ENCODE peak calls at places on chromosomes 3 and 15, in nine cellular contexts. One of them, this sample, is unnamed.

GRCh38 chr3:51671090-51672082 is at the start of gene TEX264:
- DNase-seq in Peyer's patch: peak
- DNase-seq in CD8-positive, alpha-beta memory T cell: peak
- DNase-seq in A673: peak
- DNase-seq in hepatocyte: peak
- DNase-seq in transverse colon: peak
- DNase-seq in MG63: peak
- DNase-seq in tibial nerve: peak
- DNase-seq in A549: peak
- DNase-seq in this sample: peak

GRCh38 chr15:82134426-82134825 is 88.6 kb upstream of the MEX3B start:
- DNase-seq in Peyer's patch: no peak
- DNase-seq in CD8-positive, alpha-beta memory T cell: no peak
- DNase-seq in A673: no peak
- DNase-seq in hepatocyte: no peak
- DNase-seq in transverse colon: no peak
- DNase-seq in MG63: no peak
- DNase-seq in tibial nerve: no peak
- DNase-seq in A549: no peak
- DNase-seq in this sample: no peak

GRCh38 chr3:49535971-49536874 is 18.1 kb upstream of the BSN start:
- DNase-seq in Peyer's patch: no peak
- DNase-seq in CD8-positive, alpha-beta memory T cell: no peak
- DNase-seq in A673: no peak
- DNase-seq in hepatocyte: no peak
- DNase-seq in transverse colon: no peak
- DNase-seq in MG63: no peak
- DNase-seq in tibial nerve: no peak
- DNase-seq in A549: no peak
- DNase-seq in this sample: no peak

GRCh38 chr15:95377251-95377852 is 953.1 kb upstream of the NR2F2 start:
- DNase-seq in Peyer's patch: no peak
- DNase-seq in CD8-positive, alpha-beta memory T cell: no peak
- DNase-seq in A673: no peak
- DNase-seq in hepatocyte: no peak
- DNase-seq in transverse colon: no peak
- DNase-seq in MG63: no peak
- DNase-seq in tibial nerve: no peak
- DNase-seq in A549: no peak
- DNase-seq in this sample: no peak

GRCh38 chr3:120555661-120556509 is 40.3 kb upstream of the NDUFB4 start:
- DNase-seq in Peyer's patch: peak
- DNase-seq in CD8-positive, alpha-beta memory T cell: no peak
- DNase-seq in A673: no peak
- DNase-seq in hepatocyte: no peak
- DNase-seq in transverse colon: peak
- DNase-seq in MG63: no peak
- DNase-seq in tibial nerve: no peak
- DNase-seq in A549: no peak
- DNase-seq in this sample: no peak

GRCh38 chr3:152595975-152596832 is 238.7 kb upstream of the P2RY1 start:
- DNase-seq in Peyer's patch: peak
- DNase-seq in CD8-positive, alpha-beta memory T cell: peak
- DNase-seq in A673: peak
- DNase-seq in hepatocyte: peak
- DNase-seq in transverse colon: peak
- DNase-seq in MG63: peak
- DNase-seq in tibial nerve: no peak
- DNase-seq in A549: no peak
- DNase-seq in this sample: no peak

GRCh38 chr15:79886119-79886518 is 10.7 kb downstream of the MTHFS start:
- DNase-seq in Peyer's patch: no peak
- DNase-seq in CD8-positive, alpha-beta memory T cell: no peak
- DNase-seq in A673: no peak
- DNase-seq in hepatocyte: peak
- DNase-seq in transverse colon: no peak
- DNase-seq in MG63: no peak
- DNase-seq in tibial nerve: no peak
- DNase-seq in A549: no peak
- DNase-seq in this sample: no peak

GRCh38 chr3:66497982-66498671 is 2.7 kb downstream of the LRIG1 start:
- DNase-seq in Peyer's patch: no peak
- DNase-seq in CD8-positive, alpha-beta memory T cell: no peak
- DNase-seq in A673: no peak
- DNase-seq in hepatocyte: no peak
- DNase-seq in transverse colon: no peak
- DNase-seq in MG63: no peak
- DNase-seq in tibial nerve: no peak
- DNase-seq in A549: no peak
- DNase-seq in this sample: no peak

GRCh38 chr15:29291067-29291466 is 21.4 kb upstream of the NSMCE3 start:
- DNase-seq in Peyer's patch: no peak
- DNase-seq in CD8-positive, alpha-beta memory T cell: no peak
- DNase-seq in A673: no peak
- DNase-seq in hepatocyte: no peak
- DNase-seq in transverse colon: no peak
- DNase-seq in MG63: no peak
- DNase-seq in tibial nerve: no peak
- DNase-seq in A549: no peak
- DNase-seq in this sample: no peak

GRCh38 chr3:186247821-186248814 is 113.9 kb downstream of the DGKG start:
- DNase-seq in Peyer's patch: no peak
- DNase-seq in CD8-positive, alpha-beta memory T cell: no peak
- DNase-seq in A673: peak
- DNase-seq in hepatocyte: no peak
- DNase-seq in transverse colon: no peak
- DNase-seq in MG63: peak
- DNase-seq in tibial nerve: no peak
- DNase-seq in A549: no peak
- DNase-seq in this sample: no peak

GRCh38 chr3:85482193-85482450 is 523.3 kb downstream of the CADM2 start:
- DNase-seq in Peyer's patch: no peak
- DNase-seq in CD8-positive, alpha-beta memory T cell: no peak
- DNase-seq in A673: no peak
- DNase-seq in hepatocyte: no peak
- DNase-seq in transverse colon: no peak
- DNase-seq in MG63: no peak
- DNase-seq in tibial nerve: no peak
- DNase-seq in A549: no peak
- DNase-seq in this sample: no peak

GRCh38 chr3:52005571-52005986 is 9.9 kb upstream of the RPL29 start:
- DNase-seq in Peyer's patch: no peak
- DNase-seq in CD8-positive, alpha-beta memory T cell: no peak
- DNase-seq in A673: peak
- DNase-seq in hepatocyte: peak
- DNase-seq in transverse colon: no peak
- DNase-seq in MG63: no peak
- DNase-seq in tibial nerve: no peak
- DNase-seq in A549: no peak
- DNase-seq in this sample: no peak

GRCh38 chr3:151135548-151136337 is 50.3 kb downstream of the MED12L start:
- DNase-seq in Peyer's patch: no peak
- DNase-seq in CD8-positive, alpha-beta memory T cell: peak
- DNase-seq in A673: no peak
- DNase-seq in hepatocyte: no peak
- DNase-seq in transverse colon: no peak
- DNase-seq in MG63: no peak
- DNase-seq in tibial nerve: no peak
- DNase-seq in A549: no peak
- DNase-seq in this sample: no peak

GRCh38 chr15:69504352-69505040 is 51.9 kb downstream of the RPLP1 start:
- DNase-seq in Peyer's patch: no peak
- DNase-seq in CD8-positive, alpha-beta memory T cell: no peak
- DNase-seq in A673: no peak
- DNase-seq in hepatocyte: no peak
- DNase-seq in transverse colon: no peak
- DNase-seq in MG63: no peak
- DNase-seq in tibial nerve: no peak
- DNase-seq in A549: no peak
- DNase-seq in this sample: no peak

GRCh38 chr3:174533286-174533685 is 325.8 kb upstream of the NAALADL2 start:
- DNase-seq in Peyer's patch: no peak
- DNase-seq in CD8-positive, alpha-beta memory T cell: no peak
- DNase-seq in A673: no peak
- DNase-seq in hepatocyte: no peak
- DNase-seq in transverse colon: no peak
- DNase-seq in MG63: no peak
- DNase-seq in tibial nerve: no peak
- DNase-seq in A549: no peak
- DNase-seq in this sample: no peak

GRCh38 chr3:46098319-46098761 is 71.1 kb upstream of the XCR1 start:
- DNase-seq in Peyer's patch: peak
- DNase-seq in CD8-positive, alpha-beta memory T cell: peak
- DNase-seq in A673: no peak
- DNase-seq in hepatocyte: no peak
- DNase-seq in transverse colon: peak
- DNase-seq in MG63: no peak
- DNase-seq in tibial nerve: no peak
- DNase-seq in A549: no peak
- DNase-seq in this sample: no peak

GRCh38 chr3:108221403-108221802 is 821 bp downstream of the IFT57 start:
- DNase-seq in Peyer's patch: no peak
- DNase-seq in CD8-positive, alpha-beta memory T cell: no peak
- DNase-seq in A673: peak
- DNase-seq in hepatocyte: no peak
- DNase-seq in transverse colon: no peak
- DNase-seq in MG63: no peak
- DNase-seq in tibial nerve: no peak
- DNase-seq in A549: no peak
- DNase-seq in this sample: no peak

GRCh38 chr3:126488886-126489569 is 13.3 kb upstream of the ZXDC start:
- DNase-seq in Peyer's patch: no peak
- DNase-seq in CD8-positive, alpha-beta memory T cell: no peak
- DNase-seq in A673: no peak
- DNase-seq in hepatocyte: no peak
- DNase-seq in transverse colon: no peak
- DNase-seq in MG63: no peak
- DNase-seq in tibial nerve: no peak
- DNase-seq in A549: no peak
- DNase-seq in this sample: no peak

GRCh38 chr3:167066977-167067843 is 312.9 kb downstream of the ZBBX start:
- DNase-seq in Peyer's patch: no peak
- DNase-seq in CD8-positive, alpha-beta memory T cell: no peak
- DNase-seq in A673: no peak
- DNase-seq in hepatocyte: peak
- DNase-seq in transverse colon: no peak
- DNase-seq in MG63: no peak
- DNase-seq in tibial nerve: no peak
- DNase-seq in A549: no peak
- DNase-seq in this sample: no peak

GRCh38 chr15:78453447-78453846 is 15.4 kb downstream of the IREB2 start:
- DNase-seq in Peyer's patch: no peak
- DNase-seq in CD8-positive, alpha-beta memory T cell: no peak
- DNase-seq in A673: no peak
- DNase-seq in hepatocyte: no peak
- DNase-seq in transverse colon: no peak
- DNase-seq in MG63: no peak
- DNase-seq in tibial nerve: no peak
- DNase-seq in A549: no peak
- DNase-seq in this sample: no peak

GRCh38 chr3:79405183-79405582 is 362.6 kb downstream of the ROBO1 start:
- DNase-seq in Peyer's patch: no peak
- DNase-seq in CD8-positive, alpha-beta memory T cell: no peak
- DNase-seq in A673: no peak
- DNase-seq in hepatocyte: peak
- DNase-seq in transverse colon: no peak
- DNase-seq in MG63: no peak
- DNase-seq in tibial nerve: no peak
- DNase-seq in A549: no peak
- DNase-seq in this sample: no peak

GRCh38 chr3:62159056-62159455 is 214.3 kb downstream of the FEZF2 start:
- DNase-seq in Peyer's patch: no peak
- DNase-seq in CD8-positive, alpha-beta memory T cell: no peak
- DNase-seq in A673: no peak
- DNase-seq in hepatocyte: no peak
- DNase-seq in transverse colon: no peak
- DNase-seq in MG63: no peak
- DNase-seq in tibial nerve: no peak
- DNase-seq in A549: no peak
- DNase-seq in this sample: no peak

GRCh38 chr3:127914584-127914983 is 448 bp upstream of the KBTBD12 start:
- DNase-seq in Peyer's patch: no peak
- DNase-seq in CD8-positive, alpha-beta memory T cell: no peak
- DNase-seq in A673: no peak
- DNase-seq in hepatocyte: no peak
- DNase-seq in transverse colon: no peak
- DNase-seq in MG63: no peak
- DNase-seq in tibial nerve: no peak
- DNase-seq in A549: no peak
- DNase-seq in this sample: no peak
- H3K4me3 ChIP-seq in Peyer's patch: peak
- H3K4me3 ChIP-seq in CD8-positive, alpha-beta memory T cell: no peak
- H3K4me3 ChIP-seq in A673: no peak
- H3K4me3 ChIP-seq in hepatocyte: no peak
- H3K4me3 ChIP-seq in transverse colon: peak
- H3K4me3 ChIP-seq in MG63: peak
- H3K4me3 ChIP-seq in tibial nerve: peak
- H3K4me3 ChIP-seq in A549: no peak
- H3K4me3 ChIP-seq in this sample: peak

GRCh38 chr3:181695661-181696491 is 15.8 kb upstream of the SOX2 start:
- DNase-seq in Peyer's patch: no peak
- DNase-seq in CD8-positive, alpha-beta memory T cell: no peak
- DNase-seq in A673: no peak
- DNase-seq in hepatocyte: peak
- DNase-seq in transverse colon: no peak
- DNase-seq in MG63: no peak
- DNase-seq in tibial nerve: no peak
- DNase-seq in A549: no peak
- DNase-seq in this sample: no peak
- H3K4me3 ChIP-seq in Peyer's patch: peak
- H3K4me3 ChIP-seq in CD8-positive, alpha-beta memory T cell: no peak
- H3K4me3 ChIP-seq in A673: peak
- H3K4me3 ChIP-seq in hepatocyte: peak
- H3K4me3 ChIP-seq in transverse colon: no peak
- H3K4me3 ChIP-seq in MG63: peak
- H3K4me3 ChIP-seq in tibial nerve: peak
- H3K4me3 ChIP-seq in A549: no peak
- H3K4me3 ChIP-seq in this sample: no peak

GRCh38 chr3:81732642-81733041 is 28.8 kb downstream of the GBE1 start:
- DNase-seq in Peyer's patch: no peak
- DNase-seq in CD8-positive, alpha-beta memory T cell: no peak
- DNase-seq in A673: no peak
- DNase-seq in hepatocyte: no peak
- DNase-seq in transverse colon: no peak
- DNase-seq in MG63: no peak
- DNase-seq in tibial nerve: no peak
- DNase-seq in A549: no peak
- DNase-seq in this sample: no peak
- H3K4me3 ChIP-seq in Peyer's patch: no peak
- H3K4me3 ChIP-seq in CD8-positive, alpha-beta memory T cell: no peak
- H3K4me3 ChIP-seq in A673: no peak
- H3K4me3 ChIP-seq in hepatocyte: no peak
- H3K4me3 ChIP-seq in transverse colon: no peak
- H3K4me3 ChIP-seq in MG63: no peak
- H3K4me3 ChIP-seq in tibial nerve: no peak
- H3K4me3 ChIP-seq in A549: no peak
- H3K4me3 ChIP-seq in this sample: no peak

DNA sequence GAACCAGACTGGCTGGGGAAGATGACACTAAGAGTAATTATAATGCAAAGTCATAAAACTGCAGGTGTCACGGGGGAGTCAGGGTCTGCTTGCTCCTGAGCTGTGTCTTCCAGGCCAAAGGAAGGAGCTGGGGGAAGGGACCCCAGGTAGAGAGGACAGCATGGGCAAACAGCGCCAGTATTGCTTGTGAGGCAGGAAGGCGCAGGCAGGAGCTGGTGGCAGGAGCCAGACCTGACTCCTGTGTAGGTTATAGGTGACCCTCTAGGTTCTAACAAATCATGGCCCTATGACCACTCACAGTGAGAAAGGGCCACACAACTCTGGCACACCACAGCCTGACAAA is 1.9 kb downstream of the CISH start:
- DNase-seq in Peyer's patch: no peak
- DNase-seq in CD8-positive, alpha-beta memory T cell: no peak
- DNase-seq in A673: no peak
- DNase-seq in hepatocyte: no peak
- DNase-seq in transverse colon: no peak
- DNase-seq in MG63: no peak
- DNase-seq in tibial nerve: no peak
- DNase-seq in A549: no peak
- DNase-seq in this sample: no peak
- H3K4me3 ChIP-seq in Peyer's patch: peak
- H3K4me3 ChIP-seq in CD8-positive, alpha-beta memory T cell: peak
- H3K4me3 ChIP-seq in A673: no peak
- H3K4me3 ChIP-seq in hepatocyte: no peak
- H3K4me3 ChIP-seq in transverse colon: no peak
- H3K4me3 ChIP-seq in MG63: no peak
- H3K4me3 ChIP-seq in tibial nerve: peak
- H3K4me3 ChIP-seq in A549: no peak
- H3K4me3 ChIP-seq in this sample: no peak